ENCODE peak calls at places on chromosome 19, in six cellular contexts. A is activated CD8-positive, alpha-beta memory T cell treated with anti-CD3 and anti-CD28 coated beads for 48 hours; E is NCI-H2029 treated with DMSO at 0.1 percent for 48 hours; Z is Caco-2; S is AG04450; M is foreskin fibroblast. D is an unnamed sample.

GRCh38 chr19:3125900-3126524 is 9.8 kb upstream of the GNA15 start:
- DNase-seq in A (peak), E (peak), M (peak), S (no peak), Z (peak), D (no peak)

GRCh38 chr19:48926909-48927308 is 6.6 kb upstream of the DHDH start:
- DNase-seq in E (peak), Z (no peak), M (peak), A (no peak), S (peak), D (peak)

GRCh38 chr19:311813-312261 is 20.6 kb upstream of the PLPP2 start:
- DNase-seq in M (no peak), Z (no peak), E (no peak), A (no peak), S (no peak), D (no peak)

GRCh38 chr19:10320602-10321416 is 5.0 kb upstream of the FDX2 start:
- DNase-seq in A (no peak), E (no peak), S (no peak), Z (no peak), M (no peak), D (no peak)

GRCh38 chr19:46471116-46471733 is at the start of gene PNMA8A:
- DNase-seq in Z (no peak), M (peak), S (no peak), E (peak), A (no peak), D (no peak)

GRCh38 chr19:52258426-52258825 is 11.0 kb upstream of the ZNF766 start:
- DNase-seq in S (no peak), Z (no peak), M (no peak), E (no peak), A (no peak), D (no peak)

GRCh38 chr19:33090179-33090578 is 9.2 kb downstream of the GPATCH1 start:
- DNase-seq in Z (no peak), M (no peak), S (no peak), E (no peak), A (no peak), D (no peak)

GRCh38 chr19:49315111-49315510 is 9.9 kb downstream of the SLC6A16 start:
- DNase-seq in E (no peak), M (no peak), A (no peak), S (no peak), Z (no peak), D (no peak)

GRCh38 chr19:17020380-17020779 is 6.2 kb downstream of the CPAMD8 start:
- DNase-seq in A (no peak), S (no peak), M (no peak), Z (no peak), E (no peak), D (no peak)

GRCh38 chr19:16143399-16144215 is at the start of gene HSH2D:
- DNase-seq in E (peak), S (no peak), A (peak), Z (peak), M (no peak), D (no peak)

GRCh38 chr19:4878491-4878968 is 11.1 kb upstream of the PLIN3 start:
- DNase-seq in S (no peak), A (no peak), Z (no peak), E (no peak), M (no peak), D (no peak)

GRCh38 chr19:41595258-41595889 is 19.4 kb downstream of the CEACAM21 start:
- DNase-seq in S (peak), M (peak), A (peak), Z (no peak), E (peak), D (peak)

D was measured in HCEC 1CT.